ENCODE peak calls at places on chromosome 6, in seven cellular contexts. One of them, this sample, is unnamed.

GRCh38 chr6:44264154-44265002 is 973 bp downstream of the NFKBIE start:
- DNase-seq in mucosa of descending colon: peak
- DNase-seq in HCT116: no peak
- DNase-seq in right cardiac atrium: no peak
- DNase-seq in body of pancreas: no peak
- DNase-seq in OCI-LY7: peak
- DNase-seq in psoas muscle: no peak
- DNase-seq in this sample: no peak

GRCh38 chr6:17429381-17430061 is 36.1 kb downstream of the CAP2 start:
- DNase-seq in body of pancreas: peak
- DNase-seq in mucosa of descending colon: no peak
- DNase-seq in OCI-LY7: no peak
- DNase-seq in right cardiac atrium: no peak
- DNase-seq in HCT116: no peak
- DNase-seq in psoas muscle: no peak
- DNase-seq in this sample: no peak

GRCh38 chr6:115735610-115736009 is 325.1 kb downstream of the FRK start:
- DNase-seq in OCI-LY7: no peak
- DNase-seq in HCT116: no peak
- DNase-seq in body of pancreas: no peak
- DNase-seq in right cardiac atrium: no peak
- DNase-seq in mucosa of descending colon: no peak
- DNase-seq in psoas muscle: no peak
- DNase-seq in this sample: no peak

GRCh38 chr6:33869826-33870423 is 66.1 kb upstream of the MLN start:
- DNase-seq in mucosa of descending colon: no peak
- DNase-seq in body of pancreas: no peak
- DNase-seq in right cardiac atrium: no peak
- DNase-seq in OCI-LY7: no peak
- DNase-seq in HCT116: no peak
- DNase-seq in psoas muscle: no peak
- DNase-seq in this sample: no peak

GRCh38 chr6:136403166-136403980 is 113.7 kb upstream of the BCLAF1 start:
- DNase-seq in psoas muscle: no peak
- DNase-seq in HCT116: peak
- DNase-seq in mucosa of descending colon: no peak
- DNase-seq in OCI-LY7: no peak
- DNase-seq in right cardiac atrium: no peak
- DNase-seq in body of pancreas: no peak
- DNase-seq in this sample: no peak

GRCh38 chr6:4727671-4728435 is 48.4 kb upstream of the CDYL start:
- DNase-seq in right cardiac atrium: no peak
- DNase-seq in HCT116: no peak
- DNase-seq in mucosa of descending colon: peak
- DNase-seq in OCI-LY7: peak
- DNase-seq in psoas muscle: no peak
- DNase-seq in body of pancreas: no peak
- DNase-seq in this sample: peak

GRCh38 chr6:110563711-110564110 is 87.3 kb upstream of the SLC22A16 start:
- DNase-seq in psoas muscle: no peak
- DNase-seq in OCI-LY7: no peak
- DNase-seq in body of pancreas: no peak
- DNase-seq in mucosa of descending colon: no peak
- DNase-seq in HCT116: no peak
- DNase-seq in right cardiac atrium: no peak
- DNase-seq in this sample: no peak

GRCh38 chr6:12137480-12137879 is 125.4 kb downstream of the HIVEP1 start:
- DNase-seq in HCT116: no peak
- DNase-seq in mucosa of descending colon: no peak
- DNase-seq in psoas muscle: peak
- DNase-seq in right cardiac atrium: no peak
- DNase-seq in OCI-LY7: no peak
- DNase-seq in body of pancreas: peak
- DNase-seq in this sample: no peak

GRCh38 chr6:53795254-53795701 is 473 bp downstream of the LRRC1 start:
- DNase-seq in mucosa of descending colon: no peak
- DNase-seq in psoas muscle: no peak
- DNase-seq in right cardiac atrium: no peak
- DNase-seq in HCT116: no peak
- DNase-seq in OCI-LY7: no peak
- DNase-seq in body of pancreas: no peak
- DNase-seq in this sample: no peak

GRCh38 chr6:148557796-148558457 is 188.9 kb upstream of the UST start:
- DNase-seq in right cardiac atrium: peak
- DNase-seq in HCT116: no peak
- DNase-seq in body of pancreas: no peak
- DNase-seq in psoas muscle: no peak
- DNase-seq in OCI-LY7: peak
- DNase-seq in mucosa of descending colon: no peak
- DNase-seq in this sample: no peak

GRCh38 chr6:134047673-134048072 is 4.8 kb downstream of the SLC2A12 start:
- DNase-seq in psoas muscle: peak
- DNase-seq in right cardiac atrium: peak
- DNase-seq in mucosa of descending colon: no peak
- DNase-seq in body of pancreas: no peak
- DNase-seq in HCT116: no peak
- DNase-seq in OCI-LY7: no peak
- DNase-seq in this sample: no peak

GRCh38 chr6:112522600-112522999 is 175.5 kb downstream of the RFPL4B start:
- DNase-seq in HCT116: no peak
- DNase-seq in mucosa of descending colon: no peak
- DNase-seq in body of pancreas: no peak
- DNase-seq in OCI-LY7: no peak
- DNase-seq in right cardiac atrium: no peak
- DNase-seq in psoas muscle: no peak
- DNase-seq in this sample: no peak

GRCh38 chr6:130730600-130730999 is 96.6 kb upstream of the SMLR1 start:
- DNase-seq in right cardiac atrium: no peak
- DNase-seq in psoas muscle: no peak
- DNase-seq in OCI-LY7: no peak
- DNase-seq in body of pancreas: no peak
- DNase-seq in mucosa of descending colon: no peak
- DNase-seq in HCT116: no peak
- DNase-seq in this sample: no peak

GRCh38 chr6:34051339-34051919 is 94.5 kb downstream of the GRM4 start:
- DNase-seq in psoas muscle: no peak
- DNase-seq in HCT116: no peak
- DNase-seq in OCI-LY7: no peak
- DNase-seq in mucosa of descending colon: no peak
- DNase-seq in body of pancreas: no peak
- DNase-seq in right cardiac atrium: no peak
- DNase-seq in this sample: no peak

GRCh38 chr6:167329014-167329413 is 4.1 kb downstream of the TTLL2 start:
- DNase-seq in body of pancreas: no peak
- DNase-seq in HCT116: no peak
- DNase-seq in mucosa of descending colon: no peak
- DNase-seq in OCI-LY7: no peak
- DNase-seq in psoas muscle: no peak
- DNase-seq in right cardiac atrium: no peak
- DNase-seq in this sample: no peak

GRCh38 chr6:52507557-52508260 is 69.2 kb downstream of the TRAM2 start:
- DNase-seq in HCT116: no peak
- DNase-seq in right cardiac atrium: peak
- DNase-seq in OCI-LY7: no peak
- DNase-seq in body of pancreas: no peak
- DNase-seq in psoas muscle: no peak
- DNase-seq in mucosa of descending colon: no peak
- DNase-seq in this sample: no peak

GRCh38 chr6:137571854-137572253 is 77.7 kb upstream of the OLIG3 start:
- DNase-seq in right cardiac atrium: no peak
- DNase-seq in body of pancreas: peak
- DNase-seq in OCI-LY7: peak
- DNase-seq in psoas muscle: no peak
- DNase-seq in HCT116: peak
- DNase-seq in mucosa of descending colon: no peak
- DNase-seq in this sample: peak

GRCh38 chr6:23547851-23548250 is 578.2 kb upstream of the NRSN1 start:
- DNase-seq in body of pancreas: no peak
- DNase-seq in OCI-LY7: no peak
- DNase-seq in psoas muscle: no peak
- DNase-seq in HCT116: no peak
- DNase-seq in mucosa of descending colon: no peak
- DNase-seq in right cardiac atrium: no peak
- DNase-seq in this sample: peak

GRCh38 chr6:52511572-52512151 is 65.2 kb downstream of the TRAM2 start:
- DNase-seq in HCT116: no peak
- DNase-seq in psoas muscle: no peak
- DNase-seq in body of pancreas: no peak
- DNase-seq in right cardiac atrium: peak
- DNase-seq in mucosa of descending colon: no peak
- DNase-seq in OCI-LY7: no peak
- DNase-seq in this sample: no peak

GRCh38 chr6:93749191-93749590 is 329.8 kb upstream of the EPHA7 start:
- DNase-seq in right cardiac atrium: no peak
- DNase-seq in psoas muscle: no peak
- DNase-seq in HCT116: no peak
- DNase-seq in OCI-LY7: no peak
- DNase-seq in body of pancreas: no peak
- DNase-seq in mucosa of descending colon: no peak
- DNase-seq in this sample: no peak

GRCh38 chr6:140052757-140053729 is 678.6 kb upstream of the CITED2 start:
- DNase-seq in HCT116: no peak
- DNase-seq in OCI-LY7: peak
- DNase-seq in mucosa of descending colon: no peak
- DNase-seq in body of pancreas: no peak
- DNase-seq in right cardiac atrium: no peak
- DNase-seq in psoas muscle: no peak
- DNase-seq in this sample: peak

GRCh38 chr6:82246802-82247633 is 526 bp downstream of the IBTK start:
- DNase-seq in psoas muscle: peak
- DNase-seq in HCT116: peak
- DNase-seq in body of pancreas: peak
- DNase-seq in mucosa of descending colon: no peak
- DNase-seq in OCI-LY7: peak
- DNase-seq in right cardiac atrium: peak
- DNase-seq in this sample: peak

GRCh38 chr6:158376650-158377081 is 64.4 kb downstream of the TULP4 start:
- DNase-seq in OCI-LY7: no peak
- DNase-seq in right cardiac atrium: no peak
- DNase-seq in HCT116: no peak
- DNase-seq in mucosa of descending colon: no peak
- DNase-seq in psoas muscle: peak
- DNase-seq in body of pancreas: no peak
- DNase-seq in this sample: no peak

GRCh38 chr6:14521141-14521540 is 403.6 kb downstream of the CD83 start:
- DNase-seq in mucosa of descending colon: no peak
- DNase-seq in HCT116: no peak
- DNase-seq in right cardiac atrium: no peak
- DNase-seq in psoas muscle: no peak
- DNase-seq in OCI-LY7: no peak
- DNase-seq in body of pancreas: no peak
- DNase-seq in this sample: no peak
- H3K4me3 ChIP-seq in mucosa of descending colon: no peak
- H3K4me3 ChIP-seq in HCT116: no peak
- H3K4me3 ChIP-seq in right cardiac atrium: no peak
- H3K4me3 ChIP-seq in psoas muscle: no peak
- H3K4me3 ChIP-seq in OCI-LY7: no peak
- H3K4me3 ChIP-seq in body of pancreas: no peak
- H3K4me3 ChIP-seq in this sample: no peak

DNA sequence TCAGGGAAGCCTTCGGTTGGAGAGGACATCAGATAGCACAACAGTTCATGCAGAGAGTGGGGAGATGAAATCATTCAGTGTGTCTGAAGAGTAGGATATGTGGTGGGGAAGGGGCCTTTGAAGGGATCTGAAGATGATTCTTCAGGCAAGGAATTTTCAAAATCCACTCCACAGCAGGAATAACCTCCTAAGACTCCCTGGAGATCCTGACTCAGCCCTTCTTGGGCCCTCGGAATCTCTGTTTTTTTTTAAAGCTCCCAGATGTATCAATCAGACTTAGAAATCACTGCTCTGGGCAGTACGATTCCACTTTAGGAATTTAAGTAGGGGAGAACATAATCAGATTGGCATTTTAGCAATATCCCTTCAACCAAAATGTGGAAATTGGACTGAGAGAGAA is 55.5 kb downstream of the RIOK1 start:
- DNase-seq in mucosa of descending colon: no peak
- DNase-seq in OCI-LY7: no peak
- DNase-seq in HCT116: no peak
- DNase-seq in psoas muscle: no peak
- DNase-seq in body of pancreas: no peak
- DNase-seq in right cardiac atrium: no peak
- DNase-seq in this sample: no peak
- H3K4me3 ChIP-seq in mucosa of descending colon: no peak
- H3K4me3 ChIP-seq in OCI-LY7: no peak
- H3K4me3 ChIP-seq in HCT116: no peak
- H3K4me3 ChIP-seq in psoas muscle: no peak
- H3K4me3 ChIP-seq in body of pancreas: no peak
- H3K4me3 ChIP-seq in right cardiac atrium: no peak
- H3K4me3 ChIP-seq in this sample: no peak

GRCh38 chr6:89817481-89817880 is 2.1 kb downstream of the MDN1 start:
- DNase-seq in body of pancreas: no peak
- DNase-seq in mucosa of descending colon: no peak
- DNase-seq in psoas muscle: no peak
- DNase-seq in HCT116: no peak
- DNase-seq in OCI-LY7: no peak
- DNase-seq in right cardiac atrium: no peak
- DNase-seq in this sample: no peak
- H3K4me3 ChIP-seq in body of pancreas: no peak
- H3K4me3 ChIP-seq in mucosa of descending colon: no peak
- H3K4me3 ChIP-seq in psoas muscle: peak
- H3K4me3 ChIP-seq in HCT116: no peak
- H3K4me3 ChIP-seq in OCI-LY7: peak
- H3K4me3 ChIP-seq in right cardiac atrium: no peak
- H3K4me3 ChIP-seq in this sample: no peak

GRCh38 chr6:46652232-46652602 is 401 bp downstream of the CYP39A1 start:
- DNase-seq in mucosa of descending colon: no peak
- DNase-seq in right cardiac atrium: no peak
- DNase-seq in psoas muscle: no peak
- DNase-seq in HCT116: no peak
- DNase-seq in body of pancreas: no peak
- DNase-seq in OCI-LY7: no peak
- DNase-seq in this sample: no peak

GRCh38 chr6:46648869-46649488 is 3.6 kb downstream of the CYP39A1 start:
- DNase-seq in right cardiac atrium: no peak
- DNase-seq in psoas muscle: no peak
- DNase-seq in body of pancreas: no peak
- DNase-seq in mucosa of descending colon: no peak
- DNase-seq in HCT116: peak
- DNase-seq in OCI-LY7: peak
- DNase-seq in this sample: no peak

GRCh38 chr6:46651766-46652165 is 852 bp downstream of the CYP39A1 start:
- DNase-seq in body of pancreas: no peak
- DNase-seq in mucosa of descending colon: no peak
- DNase-seq in OCI-LY7: peak
- DNase-seq in right cardiac atrium: no peak
- DNase-seq in psoas muscle: no peak
- DNase-seq in HCT116: no peak
- DNase-seq in this sample: no peak

GRCh38 chr6:46652603-46653438 is at the start of the genes CYP39A1 and SLC25A27:
- DNase-seq in body of pancreas: peak
- DNase-seq in right cardiac atrium: peak
- DNase-seq in psoas muscle: peak
- DNase-seq in HCT116: peak
- DNase-seq in OCI-LY7: peak
- DNase-seq in mucosa of descending colon: peak
- DNase-seq in this sample: peak

DNA sequence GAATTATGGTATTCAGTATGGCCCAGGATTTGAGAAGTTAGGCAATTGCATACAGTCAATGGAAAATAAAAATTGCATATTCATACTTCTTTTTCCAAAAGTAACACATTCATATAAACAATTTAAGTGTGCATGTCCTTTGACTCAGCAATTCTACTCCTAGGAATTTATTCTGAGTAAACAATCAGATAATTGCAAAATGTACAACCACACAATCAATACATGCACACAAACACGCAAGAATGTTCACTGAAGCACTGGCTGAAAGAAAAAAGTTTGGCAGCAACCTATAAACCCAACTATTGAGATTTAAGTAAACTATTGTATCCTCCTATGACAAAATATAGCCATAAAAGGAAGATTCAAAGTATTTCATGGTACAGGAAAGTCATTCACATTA is 1.6 kb downstream of the CYP39A1 start:
- DNase-seq in HCT116: no peak
- DNase-seq in right cardiac atrium: no peak
- DNase-seq in body of pancreas: no peak
- DNase-seq in psoas muscle: no peak
- DNase-seq in mucosa of descending colon: no peak
- DNase-seq in OCI-LY7: no peak
- DNase-seq in this sample: no peak
- H3K4me3 ChIP-seq in HCT116: no peak
- H3K4me3 ChIP-seq in right cardiac atrium: no peak
- H3K4me3 ChIP-seq in body of pancreas: no peak
- H3K4me3 ChIP-seq in psoas muscle: peak
- H3K4me3 ChIP-seq in mucosa of descending colon: no peak
- H3K4me3 ChIP-seq in OCI-LY7: peak
- H3K4me3 ChIP-seq in this sample: no peak

This sample was measured in Caco-2.